ENCODE peak calls at places on chromosomes 2 and 18, in ten cellular contexts. G is PC-3; C is CD8-positive, alpha-beta T cell; D is MM.1S; H is psoas muscle; J is A549; P is GM23338; Q is neural progenitor cell; Z is tibial nerve; W is esophagus squamous epithelium. T is an unnamed sample.

GRCh38 chr18:49721981-49722380 is 91.4 kb downstream of the ACAA2 start:
- DNase-seq in C (no peak), H (no peak), P (no peak), D (no peak), Z (no peak), J (no peak), G (no peak), W (no peak), Q (no peak), T (no peak)

GRCh38 chr2:467892-468630 is 180.2 kb upstream of the ALKAL2 start:
- DNase-seq in D (no peak), H (no peak), P (peak; percentile 54), W (no peak), Q (peak; percentile 52), Z (no peak), G (no peak), C (no peak), J (no peak), T (no peak)

GRCh38 chr18:8037296-8037695 is 470.2 kb downstream of the PTPRM start:
- DNase-seq in J (no peak), H (no peak), Z (no peak), G (no peak), Q (no peak), D (no peak), C (no peak), P (no peak), W (no peak), T (no peak)

GRCh38 chr2:186582698-186583097 is 7.2 kb upstream of the ITGAV start:
- DNase-seq in P (no peak), H (no peak), D (no peak), C (no peak), Q (no peak), Z (no peak), W (no peak), J (no peak), G (peak; percentile 57), T (no peak)

GRCh38 chr2:211944572-211944971 is 594.0 kb downstream of the ERBB4 start:
- DNase-seq in J (no peak), D (peak; percentile 81), Q (no peak), C (no peak), Z (no peak), H (no peak), P (peak; percentile 83), W (no peak), G (no peak), T (no peak)

GRCh38 chr2:127166221-127166860 is 53.8 kb downstream of the CYP27C1 start:
- DNase-seq in H (no peak), Z (no peak), W (no peak), J (no peak), P (no peak), G (no peak), D (no peak), Q (no peak), C (no peak), T (no peak)

GRCh38 chr2:239277401-239278085 is 123.3 kb downstream of the HDAC4 start:
- DNase-seq in W (no peak), Z (no peak), J (no peak), P (no peak), H (no peak), D (no peak), G (no peak), C (no peak), Q (no peak), T (no peak)

GRCh38 chr2:141393214-141393545 is 737.6 kb downstream of the LRP1B start:
- DNase-seq in P (no peak), G (peak; percentile 69), J (peak; percentile 32), W (no peak), Q (no peak), C (no peak), D (no peak), H (no peak), Z (no peak), T (no peak)

GRCh38 chr18:58496231-58496630 is 132.7 kb downstream of the ALPK2 start:
- DNase-seq in W (no peak), D (no peak), J (no peak), C (no peak), G (no peak), H (no peak), Q (no peak), P (no peak), Z (no peak), T (no peak)

GRCh38 chr2:180679693-180680092 is 300.7 kb upstream of the UBE2E3 start:
- DNase-seq in D (no peak), C (no peak), P (peak; percentile 57), Q (peak; percentile 31), Z (no peak), W (no peak), J (no peak), H (no peak), G (no peak), T (no peak)

GRCh38 chr18:73258375-73259087 is 390.7 kb upstream of the NETO1 start:
- DNase-seq in J (peak; percentile 42), W (no peak), H (no peak), G (no peak), D (no peak), Q (no peak), P (no peak), C (no peak), Z (no peak), T (no peak)

GRCh38 chr2:112220186-112220585 is 34.7 kb downstream of the ZC3H8 start:
- DNase-seq in Z (no peak), D (no peak), Q (no peak), P (no peak), J (no peak), W (no peak), H (no peak), C (no peak), G (no peak), T (no peak)

GRCh38 chr2:112217854-112218253 is 37.0 kb downstream of the ZC3H8 start:
- DNase-seq in H (no peak), W (no peak), Z (no peak), D (no peak), J (no peak), C (no peak), G (no peak), P (no peak), Q (no peak), T (no peak)

GRCh38 chr2:112216158-112216557 is 38.7 kb downstream of the ZC3H8 start:
- DNase-seq in D (no peak), Z (no peak), J (peak; percentile 31), H (no peak), C (no peak), G (peak; percentile 26), W (no peak), P (peak; percentile 21), Q (no peak), T (no peak)

GRCh38 chr2:112220831-112221230 is 34.0 kb downstream of the ZC3H8 start:
- DNase-seq in H (no peak), C (no peak), Z (no peak), G (no peak), W (no peak), J (no peak), Q (no peak), D (no peak), P (no peak), T (no peak)
- H3K4me1 ChIP-seq in H (no peaks in the 10 kb centered on the region), C (no peaks in the 10 kb centered on the region), Z (no peaks in the 10 kb centered on the region), G (no peaks in the 10 kb centered on the region), W (no peaks in the 10 kb centered on the region), J (no peaks in the 10 kb centered on the region), Q (no peaks in the 10 kb centered on the region), D (no peaks in the 10 kb centered on the region), P (no peaks in the 10 kb centered on the region), T (no peaks in the 10 kb centered on the region)

GRCh38 chr2:188974184-188974583 is at the start of gene COL3A1:
- DNase-seq in C (no peak), P (no peak), H (peak; percentile 50), Q (no peak), D (no peak), J (no peak), G (no peak), W (no peak), Z (no peak), T (no peak)
- H3K4me1 ChIP-seq in C (no peaks in the 10 kb centered on the region), P (no peaks in the 10 kb centered on the region), H (no peaks in the 10 kb centered on the region), Q (no peaks in the 10 kb centered on the region), D (no peaks in the 10 kb centered on the region), J (peaks cover 12% of the 10 kb centered on the region), G (peaks cover 12% of the 10 kb centered on the region), W (no peaks in the 10 kb centered on the region), Z (peaks cover 3% of the 10 kb centered on the region), T (no peaks in the 10 kb centered on the region)

DNA sequence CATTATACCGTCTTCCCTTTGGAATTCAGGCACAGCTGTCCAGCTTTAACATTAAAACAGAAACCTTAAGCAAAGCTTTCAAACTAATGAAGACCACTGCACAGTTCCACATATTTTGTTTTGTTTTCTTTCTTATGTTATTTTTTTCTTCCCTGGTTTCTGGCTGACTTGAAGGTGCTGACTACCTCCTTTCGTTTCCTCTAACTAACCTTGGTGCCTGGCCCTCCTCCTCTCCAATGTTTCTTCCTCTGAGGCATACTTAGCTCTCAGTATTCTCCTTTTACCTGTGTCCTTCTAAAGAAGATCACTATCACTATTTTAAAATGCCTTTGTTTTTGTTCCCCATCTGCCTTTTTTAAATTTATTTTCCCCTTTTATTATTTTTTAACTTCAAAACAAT is 433.3 kb upstream of the SPHKAP start:
- DNase-seq in P (no peak), Z (no peak), H (no peak), J (no peak), W (no peak), D (peak; percentile 30), Q (no peak), G (no peak), C (no peak), T (no peak)
- H3K4me1 ChIP-seq in P (no peaks in the 10 kb centered on the region), Z (no peaks in the 10 kb centered on the region), H (no peaks in the 10 kb centered on the region), J (no peaks in the 10 kb centered on the region), W (no peaks in the 10 kb centered on the region), D (peaks cover 4% of the 10 kb centered on the region), Q (no peaks in the 10 kb centered on the region), G (peaks cover 32% of the 10 kb centered on the region), C (no peaks in the 10 kb centered on the region), T (no peaks in the 10 kb centered on the region)

GRCh38 chr2:173149491-173149890 is 73.8 kb downstream of the MAP3K20 start:
- DNase-seq in H (no peak), P (no peak), Z (no peak), J (no peak), G (no peak), Q (no peak), D (no peak), C (peak; percentile 17), W (no peak), T (no peak)

GRCh38 chr2:173150963-173151362 is 75.3 kb downstream of the MAP3K20 start:
- DNase-seq in G (no peak), J (no peak), C (no peak), D (no peak), P (no peak), Z (no peak), Q (no peak), W (no peak), H (no peak), T (no peak)

GRCh38 chr2:173151671-173152398 is 76.2 kb downstream of the MAP3K20 start:
- DNase-seq in H (no peak), Z (no peak), P (no peak), W (no peak), J (peak; percentile 38), G (peak; percentile 94), D (no peak), Q (no peak), C (no peak), T (no peak)

GRCh38 chr2:173150087-173150486 is 74.4 kb downstream of the MAP3K20 start:
- DNase-seq in G (no peak), D (no peak), H (no peak), W (no peak), P (no peak), Z (no peak), J (no peak), C (no peak), Q (no peak), T (no peak)

DNA sequence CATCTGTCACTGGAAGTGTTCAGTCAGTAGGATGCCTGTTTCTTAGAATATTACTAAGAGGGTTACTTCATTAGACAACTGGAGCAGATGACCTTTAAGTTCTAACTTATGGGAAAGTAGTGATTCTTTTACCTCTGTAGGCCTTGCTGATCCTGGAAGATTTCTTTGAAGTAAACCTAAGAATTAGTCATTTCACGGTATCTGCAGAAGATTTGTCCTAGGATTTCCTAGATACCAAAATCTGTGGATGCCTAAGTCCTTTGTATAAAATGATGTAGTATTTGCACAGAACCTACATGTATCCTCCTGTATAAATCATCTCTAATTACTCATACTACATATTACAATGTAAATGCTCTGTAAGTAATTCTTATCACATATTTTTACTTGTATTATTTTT is 77.8 kb downstream of the MAP3K20 start:
- DNase-seq in Z (no peak), C (no peak), G (peak; percentile 66), P (no peak), J (no peak), H (no peak), W (no peak), Q (no peak), D (no peak), T (no peak)
- H3K4me1 ChIP-seq in Z (no peaks in the 10 kb centered on the region), C (no peaks in the 10 kb centered on the region), G (peaks cover 50% of the 10 kb centered on the region), P (peaks cover 13% of the 10 kb centered on the region), J (peaks cover 59% of the 10 kb centered on the region), H (peaks cover 70% of the 10 kb centered on the region), W (peaks cover 25% of the 10 kb centered on the region), Q (no peaks in the 10 kb centered on the region), D (no peaks in the 10 kb centered on the region), T (no peaks in the 10 kb centered on the region)

T was measured in left lung.